ENCODE peak calls at places on chromosomes 1 and 21, in four cellular contexts. One of them, this sample, is unnamed.

GRCh38 chr1:46484783-46485490 is 4.7 kb upstream of the DMBX1 start:
- DNase-seq in DND-41: no peak
- DNase-seq in adipocyte: no peak
- DNase-seq in mammary epithelial cell: no peak
- DNase-seq in this sample: no peak

GRCh38 chr21:46477765-46478164 is 19.1 kb downstream of the DIP2A start:
- DNase-seq in mammary epithelial cell: peak; percentile 80
- DNase-seq in adipocyte: no peak
- DNase-seq in DND-41: no peak
- DNase-seq in this sample: no peak

GRCh38 chr21:16708431-16708830 is 804.4 kb upstream of the CXADR start:
- DNase-seq in adipocyte: peak; percentile 38
- DNase-seq in mammary epithelial cell: no peak
- DNase-seq in DND-41: no peak
- DNase-seq in this sample: no peak

GRCh38 chr1:33473900-33474299 is 1.5 kb downstream of the ZSCAN20 start:
- DNase-seq in adipocyte: no peak
- DNase-seq in mammary epithelial cell: no peak
- DNase-seq in DND-41: no peak
- DNase-seq in this sample: no peak

GRCh38 chr1:8875216-8875861 is 3.1 kb downstream of the ENO1 start:
- DNase-seq in DND-41: no peak
- DNase-seq in adipocyte: no peak
- DNase-seq in mammary epithelial cell: no peak
- DNase-seq in this sample: no peak

GRCh38 chr1:38283736-38284470 is 237.3 kb upstream of the POU3F1 start:
- DNase-seq in adipocyte: no peak
- DNase-seq in mammary epithelial cell: no peak
- DNase-seq in DND-41: no peak
- DNase-seq in this sample: no peak

GRCh38 chr1:232553050-232553754 is 76.7 kb downstream of the SIPA1L2 start:
- DNase-seq in adipocyte: peak; percentile 20
- DNase-seq in DND-41: no peak
- DNase-seq in mammary epithelial cell: no peak
- DNase-seq in this sample: peak; percentile 62

GRCh38 chr1:35915693-35916092 is 15.2 kb upstream of the AGO3 start:
- DNase-seq in mammary epithelial cell: no peak
- DNase-seq in adipocyte: no peak
- DNase-seq in DND-41: no peak
- DNase-seq in this sample: no peak

GRCh38 chr1:153976819-153977249 is 640 bp downstream of the JTB start:
- DNase-seq in mammary epithelial cell: no peak
- DNase-seq in adipocyte: peak; percentile 28
- DNase-seq in DND-41: no peak
- DNase-seq in this sample: no peak

GRCh38 chr1:2991753-2992495 is 29.3 kb upstream of the ACTRT2 start:
- DNase-seq in adipocyte: no peak
- DNase-seq in DND-41: no peak
- DNase-seq in mammary epithelial cell: no peak
- DNase-seq in this sample: no peak

GRCh38 chr1:109906160-109906838 is 4.3 kb upstream of the CSF1 start:
- DNase-seq in adipocyte: no peak
- DNase-seq in mammary epithelial cell: no peak
- DNase-seq in DND-41: peak; percentile 62
- DNase-seq in this sample: no peak

GRCh38 chr1:87279966-87280535 is 48.6 kb upstream of the LMO4 start:
- DNase-seq in adipocyte: peak; percentile 13
- DNase-seq in mammary epithelial cell: no peak
- DNase-seq in DND-41: no peak
- DNase-seq in this sample: no peak

GRCh38 chr1:188237573-188238353 is 1409.0 kb downstream of the PLA2G4A start:
- DNase-seq in mammary epithelial cell: peak; percentile 70
- DNase-seq in DND-41: no peak
- DNase-seq in adipocyte: peak; percentile 45
- DNase-seq in this sample: no peak

GRCh38 chr1:68107771-68108170 is 57.3 kb upstream of the DIRAS3 start:
- DNase-seq in adipocyte: no peak
- DNase-seq in DND-41: no peak
- DNase-seq in mammary epithelial cell: peak; percentile 75
- DNase-seq in this sample: no peak

GRCh38 chr1:154326546-154327465 is 1.5 kb downstream of the ATP8B2 start:
- DNase-seq in adipocyte: peak; percentile 80
- DNase-seq in DND-41: no peak
- DNase-seq in mammary epithelial cell: peak; percentile 16
- DNase-seq in this sample: peak; percentile 52

GRCh38 chr1:231315887-231316286 is 21.8 kb downstream of the EXOC8 start:
- DNase-seq in DND-41: peak; percentile 41
- DNase-seq in mammary epithelial cell: peak; percentile 8
- DNase-seq in adipocyte: peak; percentile 40
- DNase-seq in this sample: peak; percentile 30

GRCh38 chr1:10900265-10900651 is 103.8 kb upstream of the CASZ1 start:
- DNase-seq in mammary epithelial cell: peak; percentile 88
- DNase-seq in adipocyte: no peak
- DNase-seq in DND-41: no peak
- DNase-seq in this sample: no peak

GRCh38 chr1:248872752-248873408 is 14.0 kb upstream of the ZNF692 start:
- DNase-seq in adipocyte: peak; percentile 76
- DNase-seq in DND-41: peak; percentile 62
- DNase-seq in mammary epithelial cell: peak; percentile 72
- DNase-seq in this sample: peak; percentile 74

GRCh38 chr1:240998441-240999015 is 358.5 kb downstream of the RGS7 start:
- DNase-seq in adipocyte: no peak
- DNase-seq in DND-41: no peak
- DNase-seq in mammary epithelial cell: no peak
- DNase-seq in this sample: no peak

GRCh38 chr1:100075773-100076172 is 57.0 kb downstream of the SASS6 start:
- DNase-seq in mammary epithelial cell: no peak
- DNase-seq in DND-41: no peak
- DNase-seq in adipocyte: peak; percentile 10
- DNase-seq in this sample: no peak

GRCh38 chr1:247552231-247552630 is 3.3 kb downstream of the GCSAML start:
- DNase-seq in mammary epithelial cell: no peak
- DNase-seq in DND-41: no peak
- DNase-seq in adipocyte: no peak
- DNase-seq in this sample: no peak
- H3K9ac ChIP-seq in mammary epithelial cell: no peak overlapping the region
- H3K9ac ChIP-seq in DND-41: no peak overlapping the region
- H3K9ac ChIP-seq in adipocyte: no peak overlapping the region
- H3K9ac ChIP-seq in this sample: no peak overlapping the region

GRCh38 chr1:58884706-58885661 is 101.1 kb upstream of the JUN start:
- DNase-seq in adipocyte: no peak
- DNase-seq in mammary epithelial cell: no peak
- DNase-seq in DND-41: no peak
- DNase-seq in this sample: peak; percentile 90

GRCh38 chr1:58887059-58887458 is 103.2 kb upstream of the JUN start:
- DNase-seq in mammary epithelial cell: no peak
- DNase-seq in adipocyte: peak; percentile 50
- DNase-seq in DND-41: no peak
- DNase-seq in this sample: no peak

GRCh38 chr1:58888776-58889341 is 105.0 kb upstream of the JUN start:
- DNase-seq in mammary epithelial cell: peak; percentile 56
- DNase-seq in adipocyte: no peak
- DNase-seq in DND-41: no peak
- DNase-seq in this sample: peak; percentile 22

GRCh38 chr1:58885998-58886397 is 102.2 kb upstream of the JUN start:
- DNase-seq in adipocyte: no peak
- DNase-seq in mammary epithelial cell: no peak
- DNase-seq in DND-41: peak; percentile 75
- DNase-seq in this sample: peak; percentile 36

GRCh38 chr1:58886611-58887010 is 102.8 kb upstream of the JUN start:
- DNase-seq in adipocyte: peak; percentile 39
- DNase-seq in DND-41: no peak
- DNase-seq in mammary epithelial cell: no peak
- DNase-seq in this sample: peak; percentile 22
- H3K9ac ChIP-seq in adipocyte: peak overlapping the region; percentile 82
- H3K9ac ChIP-seq in DND-41: peak overlapping the region; percentile 27
- H3K9ac ChIP-seq in mammary epithelial cell: no peak overlapping the region
- H3K9ac ChIP-seq in this sample: no peak overlapping the region

GRCh38 chr1:53654216-53655210 is 84.5 kb downstream of the GLIS1 start:
- DNase-seq in mammary epithelial cell: no peak
- DNase-seq in adipocyte: peak; percentile 15
- DNase-seq in DND-41: no peak
- DNase-seq in this sample: no peak
- H3K9ac ChIP-seq in mammary epithelial cell: no peak overlapping the region
- H3K9ac ChIP-seq in adipocyte: no peak overlapping the region
- H3K9ac ChIP-seq in DND-41: no peak overlapping the region
- H3K9ac ChIP-seq in this sample: no peak overlapping the region

DNA sequence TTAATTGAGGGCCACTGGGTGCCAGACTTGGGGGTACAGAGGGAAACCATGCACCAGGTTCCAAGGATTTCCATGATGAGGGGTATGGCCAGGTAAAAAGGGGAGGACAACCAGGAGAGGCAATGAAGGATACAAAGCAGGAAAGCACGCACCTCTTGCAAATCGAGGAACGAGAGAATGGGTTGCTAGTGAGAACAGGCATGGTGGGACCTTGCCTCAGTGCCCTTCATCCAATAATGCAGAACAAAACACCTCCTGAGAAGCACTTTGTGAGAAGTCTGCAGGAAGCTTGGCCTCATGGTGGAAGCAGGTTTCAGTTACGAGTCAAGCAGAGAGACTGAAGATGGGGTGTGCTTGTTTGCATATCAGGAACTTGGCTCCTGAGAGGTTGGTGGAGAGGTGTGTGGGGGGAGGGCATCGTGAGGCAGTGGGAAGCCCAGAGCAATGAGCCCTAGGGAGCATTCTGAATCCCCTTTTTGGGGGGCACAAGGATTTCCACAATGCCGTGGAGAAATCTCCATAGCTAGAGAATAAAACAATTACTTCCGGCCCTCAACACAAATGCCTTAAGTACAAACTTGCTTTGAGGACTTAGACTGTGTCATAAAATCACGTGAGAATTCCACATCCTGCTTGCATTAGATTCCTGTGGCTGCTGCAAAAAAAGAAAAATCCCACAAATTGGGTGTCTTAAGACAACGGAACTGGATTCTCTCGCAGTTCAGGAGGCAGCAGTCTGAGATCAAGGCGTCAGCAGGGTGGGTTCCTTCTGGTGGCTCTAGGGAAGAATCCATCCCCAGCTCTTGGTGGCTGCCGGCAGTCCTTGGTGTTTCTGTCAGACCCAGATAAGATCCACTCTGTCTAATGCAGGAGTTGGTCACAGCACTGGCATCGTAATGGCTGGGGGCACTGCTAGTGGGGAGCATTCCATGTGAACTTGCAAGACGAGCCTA is 54.9 kb upstream of the BACE2 start:
- DNase-seq in mammary epithelial cell: peak; percentile 96
- DNase-seq in adipocyte: peak; percentile 82
- DNase-seq in DND-41: peak; percentile 87
- DNase-seq in this sample: no peak
- H3K9ac ChIP-seq in mammary epithelial cell: peak overlapping the region; percentile 47
- H3K9ac ChIP-seq in adipocyte: no peak overlapping the region
- H3K9ac ChIP-seq in DND-41: peak overlapping the region; percentile 48
- H3K9ac ChIP-seq in this sample: no peak overlapping the region

GRCh38 chr1:31985430-31985829 is 28.2 kb upstream of the KHDRBS1 start:
- DNase-seq in mammary epithelial cell: no peak
- DNase-seq in adipocyte: no peak
- DNase-seq in DND-41: no peak
- DNase-seq in this sample: no peak

GRCh38 chr1:31987231-31987630 is 26.4 kb upstream of the KHDRBS1 start:
- DNase-seq in adipocyte: no peak
- DNase-seq in DND-41: no peak
- DNase-seq in mammary epithelial cell: no peak
- DNase-seq in this sample: no peak

GRCh38 chr1:31980835-31981782 is 32.6 kb upstream of the KHDRBS1 start:
- DNase-seq in adipocyte: peak; percentile 12
- DNase-seq in DND-41: no peak
- DNase-seq in mammary epithelial cell: no peak
- DNase-seq in this sample: no peak

GRCh38 chr1:31981976-31982375 is 31.7 kb upstream of the KHDRBS1 start:
- DNase-seq in DND-41: peak; percentile 82
- DNase-seq in adipocyte: no peak
- DNase-seq in mammary epithelial cell: no peak
- DNase-seq in this sample: no peak

DNA sequence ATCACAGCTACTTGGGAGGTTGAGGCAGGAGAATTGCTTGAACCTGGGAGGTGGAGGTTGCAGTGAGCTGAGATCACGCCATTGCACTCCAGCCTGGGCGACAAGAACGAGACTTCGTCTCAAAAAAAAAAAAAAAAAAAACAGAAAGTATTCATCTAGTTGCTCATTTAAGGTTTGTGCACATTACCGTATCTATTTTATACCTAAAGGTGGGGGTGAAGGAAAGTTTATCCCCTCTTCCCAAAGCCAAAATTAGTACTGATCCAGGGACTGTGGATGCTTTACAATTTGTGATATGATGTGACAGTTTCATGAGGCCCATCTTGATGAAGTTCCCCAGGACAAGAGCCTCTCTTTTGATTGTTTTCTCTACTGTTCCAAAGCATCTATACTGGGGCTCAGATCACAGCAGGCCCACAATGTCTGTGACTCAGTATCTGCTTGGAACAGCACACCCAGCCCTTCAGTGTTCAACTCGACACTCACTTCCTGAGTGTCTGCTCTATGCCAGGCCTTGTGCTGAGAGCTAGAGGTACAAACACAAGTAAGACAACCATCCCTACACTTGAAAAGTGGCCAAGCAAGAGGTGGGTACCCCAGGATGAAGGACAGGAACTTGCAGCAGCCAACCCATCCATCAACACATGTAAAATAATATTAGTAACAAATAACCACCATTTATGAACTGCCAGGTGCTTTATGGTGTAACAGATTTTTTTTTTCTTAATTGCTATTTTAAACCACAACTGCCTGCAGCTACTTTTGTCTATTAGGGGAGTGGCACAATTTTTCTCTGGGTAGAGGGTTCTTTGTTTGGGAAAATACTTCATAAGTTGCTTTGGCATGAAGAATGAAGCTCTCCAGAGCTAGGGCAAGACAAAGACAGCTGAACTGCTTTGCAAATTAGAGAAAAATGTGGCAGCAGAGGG is 29.0 kb upstream of the KHDRBS1 start:
- DNase-seq in mammary epithelial cell: peak; percentile 65
- DNase-seq in adipocyte: peak; percentile 38
- DNase-seq in DND-41: peak; percentile 62
- DNase-seq in this sample: no peak
- H3K9ac ChIP-seq in mammary epithelial cell: peak overlapping the region; percentile 55
- H3K9ac ChIP-seq in adipocyte: peak overlapping the region; percentile 49
- H3K9ac ChIP-seq in DND-41: peak overlapping the region; percentile 4
- H3K9ac ChIP-seq in this sample: peak overlapping the region; percentile 18

DNA sequence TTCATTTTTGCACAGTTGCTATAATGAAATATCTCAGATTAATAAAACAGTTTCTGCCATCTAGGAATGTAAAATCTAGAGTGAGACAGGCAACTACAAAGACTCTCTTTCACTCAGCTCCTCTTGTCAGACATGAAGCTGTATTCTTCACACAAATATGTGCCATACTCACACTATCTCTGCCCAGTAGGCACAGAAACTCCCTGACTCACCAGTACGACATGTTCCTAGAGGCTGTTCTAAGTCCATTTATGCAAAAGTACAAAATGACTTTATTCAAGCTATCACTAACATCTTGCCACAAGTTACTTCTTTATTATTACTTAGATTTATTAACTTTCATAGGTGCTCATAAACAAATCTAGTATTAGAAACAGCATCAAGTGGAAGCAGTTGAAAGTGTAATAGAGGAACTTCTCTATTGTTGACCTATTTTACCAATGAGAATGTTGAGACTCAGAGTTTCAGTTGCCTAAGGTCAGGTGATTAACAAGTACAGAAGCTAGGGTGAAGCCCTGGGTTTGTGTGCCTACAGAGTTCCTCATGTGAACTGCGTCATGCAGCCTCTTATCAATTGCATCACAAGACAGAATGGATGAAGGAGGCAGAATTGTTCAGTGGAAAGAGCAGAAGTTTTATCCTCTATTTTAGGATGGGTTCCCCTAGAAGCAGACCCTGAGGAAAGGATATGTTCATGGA is 98.9 kb downstream of the RGS2 start:
- DNase-seq in DND-41: no peak
- DNase-seq in adipocyte: peak; percentile 60
- DNase-seq in mammary epithelial cell: peak; percentile 91
- DNase-seq in this sample: no peak
- H3K9ac ChIP-seq in DND-41: no peak overlapping the region
- H3K9ac ChIP-seq in adipocyte: no peak overlapping the region
- H3K9ac ChIP-seq in mammary epithelial cell: peak overlapping the region; percentile 70
- H3K9ac ChIP-seq in this sample: no peak overlapping the region